ENCODE peak calls at places on chromosome 22, in five cellular contexts. L is A549, F is brain microvascular endothelial cell, D is PC-3, N is neural progenitor cell. Y is an unnamed sample.

GRCh38 chr22:39598017-39598965 is 27.7 kb downstream of the CACNA1I start:
- DNase-seq in L (peak), F (no peak), D (peak), N (peak), Y (peak)

GRCh38 chr22:35914665-35915476 is 113.8 kb downstream of the RBFOX2 start:
- DNase-seq in L (peak), F (peak), D (peak), N (peak), Y (peak)

GRCh38 chr22:41668971-41669911 is 19.4 kb downstream of the SNU13 start:
- DNase-seq in L (peak), F (peak), D (peak), N (no peak), Y (no peak)

GRCh38 chr22:35357883-35358621 is 22.8 kb upstream of the HMOX1 start:
- DNase-seq in L (peak), F (no peak), D (peak), N (no peak), Y (no peak)

GRCh38 chr22:19890502-19891349 is 36.1 kb upstream of the GNB1L start:
- DNase-seq in L (no peak), F (no peak), D (no peak), N (no peak), Y (peak)

GRCh38 chr22:39092111-39092867 is 4.8 kb upstream of the APOBEC3H start:
- DNase-seq in L (no peak), F (no peak), D (no peak), N (no peak), Y (no peak)

GRCh38 chr22:23130697-23131096 is 11.1 kb downstream of the RSPH14 start:
- DNase-seq in L (no peak), F (no peak), D (no peak), N (no peak), Y (no peak)

GRCh38 chr22:39932918-39933649 is 27.1 kb upstream of the TMA7B start:
- DNase-seq in L (peak), F (no peak), D (peak), N (peak), Y (peak)

GRCh38 chr22:21991309-21991596 is 8.7 kb upstream of the TOP3B start:
- DNase-seq in L (no peak), F (no peak), D (no peak), N (no peak), Y (no peak)

GRCh38 chr22:43109921-43110443 is 568 bp upstream of the BIK start:
- DNase-seq in L (no peak), F (no peak), D (no peak), N (peak), Y (no peak)

DNA sequence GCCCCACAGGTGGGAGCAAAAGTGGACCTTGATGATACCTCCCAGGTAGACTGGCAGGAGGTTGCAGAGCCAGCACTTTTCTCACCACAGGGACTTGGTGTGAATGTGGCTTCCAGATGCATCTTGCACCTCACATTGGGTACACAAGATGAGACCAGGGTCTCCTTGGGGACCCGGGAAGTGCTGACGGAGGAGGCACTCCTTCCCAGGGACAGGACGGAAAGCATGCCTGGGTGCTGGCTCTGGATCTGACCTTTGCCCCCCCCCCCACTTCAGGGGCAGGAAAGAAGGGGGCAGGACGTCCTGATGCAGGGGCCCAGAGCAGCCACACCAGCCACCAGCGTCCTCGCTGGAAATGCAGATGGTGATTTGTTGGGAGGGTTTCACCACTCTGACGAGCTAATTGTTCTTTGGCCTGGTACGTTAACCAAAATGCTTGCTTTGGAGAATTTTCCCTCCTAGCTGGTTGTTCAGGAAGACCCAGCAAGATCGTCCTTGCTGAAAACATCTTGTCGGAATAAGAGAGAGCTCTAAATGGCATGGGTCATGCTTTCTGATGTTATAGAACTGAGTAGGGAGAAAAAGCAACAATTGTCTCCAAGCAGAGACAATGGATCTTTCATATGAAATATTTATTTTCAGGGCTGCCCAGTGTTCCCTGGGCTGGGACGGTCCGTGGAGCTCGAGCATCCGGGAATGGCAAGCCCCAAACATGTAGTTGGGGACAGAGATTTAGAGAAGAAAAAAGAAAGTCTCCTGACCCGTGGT is 74.4 kb upstream of the PPARA start:
- DNase-seq in L (no peak), F (no peak), D (no peak), N (no peak), Y (peak)
- H3K27ac ChIP-seq in L (peak), F (no peak), D (peak), N (no peak), Y (peak)

GRCh38 chr22:30307026-30307574 is 17.8 kb upstream of the CASTOR1 start:
- DNase-seq in L (no peak), F (no peak), D (no peak), N (no peak), Y (no peak)
- H3K4me3 ChIP-seq in L (no peak), F (no peak), D (no peak), N (no peak), Y (no peak)

DNA sequence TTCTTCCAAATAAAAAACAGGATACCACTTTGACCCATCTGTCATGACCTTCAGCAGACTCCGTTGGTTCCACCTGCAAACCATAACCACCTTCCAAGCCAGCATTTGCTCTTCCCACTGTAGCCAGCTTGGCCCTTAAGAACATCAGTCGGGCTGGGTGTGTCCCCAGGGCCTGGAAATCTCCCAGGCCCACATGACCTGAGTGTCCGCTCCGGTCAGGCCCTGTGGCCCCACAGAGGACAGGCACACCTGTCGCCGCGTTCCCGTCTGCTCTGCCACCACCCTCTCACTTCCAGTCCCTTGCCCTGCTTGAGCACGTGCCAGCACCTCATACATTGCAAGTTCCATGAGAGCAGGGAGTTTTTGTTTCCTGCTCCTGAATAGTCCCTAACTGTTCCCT is 65.7 kb upstream of the PITPNB start:
- DNase-seq in L (no peak), F (no peak), D (no peak), N (no peak), Y (no peak)
- H3K27ac ChIP-seq in L (no peak), F (no peak), D (no peak), N (no peak), Y (no peak)

GRCh38 chr22:25757686-25758085 is 15.7 kb downstream of the MYO18B start:
- DNase-seq in L (no peak), F (no peak), D (no peak), N (no peak), Y (no peak)
- H3K4me3 ChIP-seq in L (no peak), F (no peak), D (no peak), N (no peak), Y (no peak)

GRCh38 chr22:45224988-45225731 is 15.5 kb downstream of the KIAA0930 start:
- DNase-seq in L (no peak), F (no peak), D (no peak), N (no peak), Y (no peak)
- H3K27ac ChIP-seq in L (no peak), F (no peak), D (no peak), N (no peak), Y (no peak)

GRCh38 chr22:17706451-17706900 is 67.8 kb downstream of the BID start:
- DNase-seq in L (peak), F (peak), D (peak), N (no peak), Y (no peak)
- H3K4me3 ChIP-seq in L (peak), F (peak), D (peak), N (no peak), Y (peak)